ENCODE peak calls at places on chromosomes 7 and 10, in four cellular contexts. C, Z, S and P are unnamed samples.

GRCh38 chr7:21960922-21961321 is 15.2 kb upstream of the CDCA7L start:
- DNase-seq in S (no peak), Z (peak; percentile 13), C (no peak), P (no peak)

GRCh38 chr7:75727881-75728592 is 10.7 kb downstream of the HIP1 start:
- DNase-seq in C (peak; percentile 96), Z (peak; percentile 86), S (no peak), P (peak; percentile 91)

GRCh38 chr7:142438235-142438922 is 180.5 kb upstream of the PRSS58 start:
- DNase-seq in C (peak; percentile 26), Z (no peak), S (peak; percentile 61), P (peak; percentile 52)

GRCh38 chr7:39016609-39017008 is 38.9 kb downstream of the POU6F2 start:
- DNase-seq in Z (peak; percentile 82), C (no peak), S (no peak), P (peak; percentile 7)

GRCh38 chr7:21251166-21251806 is 176.6 kb upstream of the SP4 start:
- DNase-seq in S (no peak), C (peak; percentile 17), Z (peak; percentile 22), P (peak; percentile 25)

GRCh38 chr10:131269776-131270460 is 41.6 kb downstream of the TCERG1L start:
- DNase-seq in C (peak; percentile 67), Z (no peak), S (peak; percentile 32), P (no peak)

GRCh38 chr7:112410087-112410486 is 40.2 kb upstream of the IFRD1 start:
- DNase-seq in C (no peak), S (no peak), Z (no peak), P (no peak)

GRCh38 chr10:46514899-46515298 is 41.6 kb downstream of the GPRIN2 start:
- DNase-seq in Z (no peak), S (no peak), C (no peak), P (peak; percentile 5)

GRCh38 chr7:69412331-69413146 is 185.7 kb upstream of the AUTS2 start:
- DNase-seq in S (peak; percentile 66), C (no peak), Z (peak; percentile 40), P (peak; percentile 7)

GRCh38 chr10:22992075-22992474 is 64.2 kb downstream of the ARMC3 start:
- DNase-seq in C (no peak), S (no peak), Z (no peak), P (no peak)

GRCh38 chr10:44828515-44829142 is 82.5 kb upstream of the TMEM72 start:
- DNase-seq in C (no peak), Z (no peak), S (no peak), P (no peak)

GRCh38 chr10:15571570-15571969 is 148.2 kb downstream of the ITGA8 start:
- DNase-seq in C (no peak), Z (no peak), S (no peak), P (no peak)

GRCh38 chr7:91165846-91166230 is 98.4 kb upstream of the FZD1 start:
- DNase-seq in Z (no peak), C (no peak), S (no peak), P (no peak)

GRCh38 chr7:19215421-19215820 is 70.2 kb upstream of the FERD3L start:
- DNase-seq in S (no peak), Z (no peak), C (no peak), P (no peak)

GRCh38 chr7:145884716-145885514 is 231.7 kb upstream of the CNTNAP2 start:
- DNase-seq in C (no peak), S (no peak), Z (no peak), P (no peak)

GRCh38 chr10:124744688-124745055 is 494 bp upstream of the FAM53B start:
- DNase-seq in Z (no peak), S (no peak), C (no peak), P (no peak)

GRCh38 chr10:24415455-24416169 is 206.7 kb downstream of the KIAA1217 start:
- DNase-seq in S (peak; percentile 61), Z (peak; percentile 64), C (no peak), P (peak; percentile 90)

GRCh38 chr7:7438851-7439250 is 96.8 kb downstream of the COL28A1 start:
- DNase-seq in S (no peak), Z (no peak), C (peak; percentile 31), P (no peak)